ENCODE peak calls at places on chromosomes 7 and 10, in six cellular contexts. A is WTC11, Z is cardiac muscle cell, X is fibroblast of the aortic adventitia, T is endothelial cell, W is Panc1. G is an unnamed sample.

GRCh38 chr10:93894516-93895378 is 969 bp downstream of the SLC35G1 start:
- DNase-seq in A (no peak), Z (no peak), X (peak), T (peak), W (no peak), G (no peak)

GRCh38 chr7:1753563-1753867 is 83.4 kb downstream of the ELFN1 start:
- DNase-seq in A (no peak), Z (no peak), X (no peak), T (no peak), W (no peak), G (no peak)

GRCh38 chr10:60377955-60378354 is 11.7 kb downstream of the ANK3 start:
- DNase-seq in A (no peak), Z (no peak), X (peak), T (no peak), W (no peak), G (no peak)

GRCh38 chr7:158541330-158542010 is 46.2 kb downstream of the PTPRN2 start:
- DNase-seq in A (no peak), Z (no peak), X (no peak), T (no peak), W (no peak), G (no peak)

GRCh38 chr7:137209151-137209822 is 134.2 kb downstream of the PTN start:
- DNase-seq in A (no peak), Z (no peak), X (peak), T (no peak), W (no peak), G (no peak)

GRCh38 chr10:72088879-72089585 is 681 bp upstream of the SPOCK2 start:
- DNase-seq in A (peak), Z (no peak), X (no peak), T (no peak), W (no peak), G (no peak)

GRCh38 chr7:29197916-29198315 is 3.3 kb downstream of the CHN2 start:
- DNase-seq in A (no peak), Z (no peak), X (no peak), T (no peak), W (no peak), G (no peak)

GRCh38 chr10:117539903-117540639 is 2.5 kb upstream of the EMX2 start:
- DNase-seq in A (no peak), Z (no peak), X (no peak), T (no peak), W (no peak), G (no peak)

GRCh38 chr7:41711283-41712064 is 8.6 kb upstream of the INHBA start:
- DNase-seq in A (peak), Z (peak), X (no peak), T (peak), W (no peak), G (no peak)
- TF ChIP-seq CTCF in A (peak), Z (peak), X (peak), T (peak), W (peak), G (peak)

DNA sequence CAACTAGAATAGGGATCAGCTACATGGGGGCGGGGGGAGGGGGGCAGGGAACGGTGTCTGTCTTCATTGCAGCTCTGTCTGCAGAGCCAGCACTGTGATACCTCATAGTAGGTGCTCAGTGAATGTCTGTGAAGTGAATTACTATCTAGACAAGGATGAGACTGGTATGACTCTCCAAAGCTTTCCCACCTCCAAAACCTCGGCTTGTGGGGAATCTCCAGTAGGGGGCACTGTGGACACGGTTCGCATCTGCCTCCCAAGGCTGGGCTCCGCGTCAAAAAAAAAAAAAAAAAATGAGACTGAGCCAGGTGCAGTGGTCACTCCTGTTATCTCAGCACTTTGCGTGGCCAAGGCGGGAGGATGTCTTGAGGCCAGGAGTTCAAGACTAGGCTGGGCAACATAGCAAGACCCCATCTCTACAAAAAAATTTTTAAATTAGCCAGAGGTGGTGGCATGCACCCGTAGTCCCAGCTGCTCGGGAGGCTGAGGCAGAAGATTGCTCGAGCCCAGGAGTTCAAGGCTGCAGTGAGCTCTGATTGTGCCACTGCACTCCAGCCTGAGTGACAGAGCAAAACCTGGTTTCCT is 9.6 kb downstream of the TRIM56 start:
- DNase-seq in A (peak), Z (peak), X (peak), T (peak), W (no peak), G (no peak)
- TF ChIP-seq CTCF in A (peak), Z (peak), X (peak), T (peak), W (peak), G (peak)

GRCh38 chr7:140526214-140526613 is 46.9 kb upstream of the MKRN1 start:
- DNase-seq in A (no peak), Z (no peak), X (no peak), T (no peak), W (no peak), G (no peak)

GRCh38 chr7:140526901-140527664 is 47.8 kb upstream of the MKRN1 start:
- DNase-seq in A (no peak), Z (no peak), X (no peak), T (no peak), W (no peak), G (no peak)

GRCh38 chr7:140521426-140521825 is 42.1 kb upstream of the MKRN1 start:
- DNase-seq in A (no peak), Z (no peak), X (no peak), T (no peak), W (no peak), G (no peak)

DNA sequence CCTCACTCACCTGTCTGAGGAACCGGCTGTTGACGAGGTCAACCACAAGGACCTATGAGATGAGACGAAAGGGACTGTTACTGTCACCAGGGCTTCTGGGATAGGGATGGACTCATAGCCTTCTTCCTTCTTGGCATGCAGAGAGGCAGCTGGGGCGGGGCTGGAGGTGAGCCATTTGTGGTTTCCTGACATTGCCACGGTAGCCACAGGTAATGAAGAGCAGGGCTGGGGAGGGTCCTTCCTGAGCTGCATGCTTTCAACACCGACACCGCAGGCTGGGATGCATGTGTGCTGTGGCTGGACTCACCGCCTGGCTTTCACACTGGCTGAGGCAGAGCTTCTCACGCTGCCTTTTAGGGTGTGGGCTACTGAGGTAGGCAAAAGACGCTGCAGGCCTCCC is 46.4 kb upstream of the MKRN1 start:
- DNase-seq in A (no peak), Z (no peak), X (peak), T (no peak), W (no peak), G (no peak)
- TF ChIP-seq CTCF in A (no peak), Z (no peak), X (no peak), T (no peak), W (no peak), G (no peak)

DNA sequence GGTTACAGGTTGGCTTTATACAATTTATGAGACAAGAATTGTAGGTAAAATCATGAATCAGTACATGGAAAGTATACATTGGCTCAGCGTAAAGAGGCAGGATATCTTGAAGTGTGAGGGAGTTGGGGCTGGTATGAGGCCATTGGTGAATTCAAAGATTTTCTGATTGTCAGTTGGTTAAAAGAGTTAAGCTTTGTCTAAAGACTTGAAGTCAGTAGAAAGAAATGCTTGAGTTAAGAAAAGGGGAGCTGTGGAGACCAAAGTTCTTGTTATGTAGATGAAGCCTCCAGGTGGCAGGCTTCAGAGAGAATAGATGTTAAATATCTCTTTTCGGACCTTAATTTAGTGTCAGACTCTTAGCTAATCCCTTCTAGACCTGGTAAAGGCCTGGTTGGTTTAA is 341.0 kb downstream of the GALNT17 start:
- DNase-seq in A (no peak), Z (no peak), X (no peak), T (no peak), W (no peak), G (no peak)
- TF ChIP-seq CTCF in A (no peak), Z (no peak), X (no peak), T (no peak), W (no peak), G (no peak)

DNA sequence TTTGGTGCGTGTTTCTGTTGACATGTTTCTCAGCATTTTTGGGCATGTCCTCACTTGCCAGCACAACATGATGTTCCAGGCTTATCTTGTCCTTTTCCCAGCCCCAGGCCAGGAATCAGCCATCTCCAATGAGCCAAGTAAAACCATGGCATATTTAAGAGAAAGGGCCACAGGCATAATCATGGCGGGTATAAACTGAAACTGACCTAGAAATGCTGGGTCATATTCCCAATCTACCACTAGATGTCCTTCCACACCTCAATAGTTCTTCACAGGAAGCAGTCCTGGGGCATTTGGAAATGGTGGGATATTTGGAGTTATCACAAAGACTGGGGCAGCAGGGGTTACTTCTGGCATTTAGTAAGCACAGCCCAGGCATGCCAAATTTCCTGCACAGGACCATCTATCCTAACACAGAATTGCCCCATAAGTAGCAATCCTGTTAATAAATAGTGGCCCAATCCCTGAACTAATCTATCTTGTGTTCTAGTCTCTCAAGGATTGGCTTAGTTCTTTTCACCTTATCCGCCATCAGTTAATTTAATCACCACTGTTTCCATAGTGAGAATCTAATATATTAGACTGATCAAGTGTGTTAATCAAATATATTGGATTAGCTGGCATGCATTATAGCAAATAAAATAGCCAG is 101.6 kb downstream of the NPSR1 start:
- DNase-seq in A (no peak), Z (peak), X (peak), T (peak), W (peak), G (no peak)
- TF ChIP-seq CTCF in A (peak), Z (peak), X (peak), T (peak), W (peak), G (peak)

DNA sequence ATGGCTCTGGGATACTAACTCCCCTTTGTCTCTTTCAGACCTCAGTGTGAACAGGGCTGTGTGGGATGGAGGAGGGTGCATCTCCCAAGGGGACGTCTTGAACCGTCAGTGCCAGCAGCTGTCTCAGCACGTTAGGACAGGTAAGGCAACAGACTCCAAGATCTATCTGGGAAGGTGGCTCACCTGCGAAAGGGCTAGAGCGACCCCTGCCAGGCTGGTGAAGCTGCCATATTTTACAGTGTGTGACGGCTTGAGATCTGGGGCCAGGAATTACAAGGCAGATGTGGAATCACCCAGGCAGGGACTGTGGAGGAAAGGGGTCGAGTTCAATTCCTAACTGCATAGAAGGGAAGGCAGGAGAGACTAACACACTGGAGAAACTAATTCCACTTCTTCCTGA is 11.2 kb downstream of the MUC17 start:
- DNase-seq in A (peak), Z (no peak), X (no peak), T (no peak), W (no peak), G (no peak)
- TF ChIP-seq CTCF in A (no peak), Z (no peak), X (no peak), T (no peak), W (no peak), G (no peak)

DNA sequence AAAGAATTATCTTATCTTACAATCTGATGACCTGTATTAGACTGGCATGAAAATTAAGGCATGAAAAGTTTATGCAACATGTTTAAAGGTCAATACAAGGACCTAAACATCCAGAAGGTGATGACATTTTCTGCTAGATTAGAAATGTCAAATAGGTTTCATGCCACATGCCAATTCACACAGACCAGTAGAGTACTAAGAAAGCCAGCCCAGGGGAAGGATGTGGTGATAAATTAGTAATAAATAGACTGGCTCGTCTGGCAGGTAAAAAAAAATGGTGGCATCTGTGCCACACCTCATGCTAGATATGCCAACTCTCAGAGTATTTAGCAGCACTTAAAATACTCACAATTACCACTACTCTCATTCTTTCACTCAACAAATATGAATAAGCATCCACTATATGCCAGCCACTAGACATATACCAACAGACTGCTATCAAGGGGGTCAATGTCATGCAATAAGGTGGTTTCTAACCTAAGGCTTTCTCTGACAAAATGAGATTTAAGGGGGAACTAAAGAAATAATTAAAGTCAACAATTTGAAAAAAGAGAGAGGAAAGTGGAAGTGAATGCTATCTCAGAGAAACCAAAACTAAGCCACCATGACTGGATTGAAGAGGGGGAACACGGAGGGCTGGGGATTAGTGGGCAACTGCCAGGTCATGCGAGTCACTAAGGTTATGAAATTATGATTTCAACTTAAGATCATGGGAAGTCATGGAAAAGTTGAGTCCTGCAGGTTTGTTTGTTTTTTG is 83.5 kb downstream of the SGMS1 start:
- DNase-seq in A (no peak), Z (no peak), X (peak), T (no peak), W (no peak), G (no peak)
- TF ChIP-seq CTCF in A (no peak), Z (no peak), X (no peak), T (no peak), W (no peak), G (no peak)

GRCh38 chr7:81776972-81777371 is 7.1 kb upstream of the HGF start:
- DNase-seq in A (no peak), Z (no peak), X (no peak), T (no peak), W (no peak), G (no peak)
- TF ChIP-seq CTCF in A (no peak), Z (no peak), X (no peak), T (no peak), W (peak), G (no peak)